ENCODE peak calls at places on chromosomes 7 and 10, in five cellular contexts. One of them, this sample, is unnamed.
A peak's percentile ranks its signal among the peaks of the same experiment; 100 is the strongest.

GRCh38 chr7:136023134-136023869 is 46.1 kb upstream of the MTPN start:
- DNase-seq in stomach: no peak
- DNase-seq in PC-9: no peak
- DNase-seq in RWPE2: no peak
- DNase-seq in cardiac muscle cell: no peak
- DNase-seq in this sample: no peak

GRCh38 chr7:67429735-67430134 is 433.1 kb downstream of the TYW1 start:
- DNase-seq in stomach: no peak
- DNase-seq in PC-9: no peak
- DNase-seq in RWPE2: no peak
- DNase-seq in cardiac muscle cell: no peak
- DNase-seq in this sample: no peak

GRCh38 chr7:87038993-87039716 is 20.3 kb downstream of the ELAPOR2 start:
- DNase-seq in stomach: no peak
- DNase-seq in PC-9: no peak
- DNase-seq in RWPE2: no peak
- DNase-seq in cardiac muscle cell: no peak
- DNase-seq in this sample: no peak

GRCh38 chr10:2950546-2950945 is 116.8 kb upstream of the PFKP start:
- DNase-seq in stomach: no peak
- DNase-seq in PC-9: no peak
- DNase-seq in RWPE2: no peak
- DNase-seq in cardiac muscle cell: no peak
- DNase-seq in this sample: no peak

GRCh38 chr10:81514811-81515210 is 360.2 kb upstream of the NRG3 start:
- DNase-seq in stomach: no peak
- DNase-seq in PC-9: no peak
- DNase-seq in RWPE2: no peak
- DNase-seq in cardiac muscle cell: no peak
- DNase-seq in this sample: no peak

GRCh38 chr10:22570733-22571430 is 143.5 kb downstream of the PIP4K2A start:
- DNase-seq in stomach: no peak
- DNase-seq in PC-9: no peak
- DNase-seq in RWPE2: no peak
- DNase-seq in cardiac muscle cell: no peak
- DNase-seq in this sample: no peak

GRCh38 chr7:151801782-151802468 is 75.0 kb downstream of the PRKAG2 start:
- DNase-seq in stomach: peak; percentile 50
- DNase-seq in PC-9: no peak
- DNase-seq in RWPE2: no peak
- DNase-seq in cardiac muscle cell: no peak
- DNase-seq in this sample: no peak

GRCh38 chr7:105934577-105935185 is 28.4 kb upstream of the CDHR3 start:
- DNase-seq in stomach: peak; percentile 56
- DNase-seq in PC-9: no peak
- DNase-seq in RWPE2: no peak
- DNase-seq in cardiac muscle cell: peak; percentile 72
- DNase-seq in this sample: peak; percentile 80

GRCh38 chr7:92834661-92835139 is 1.7 kb downstream of the CDK6 start:
- DNase-seq in stomach: peak; percentile 41
- DNase-seq in PC-9: no peak
- DNase-seq in RWPE2: peak; percentile 59
- DNase-seq in cardiac muscle cell: peak; percentile 50
- DNase-seq in this sample: no peak

GRCh38 chr7:124399941-124400340 is 365.7 kb downstream of the GPR37 start:
- DNase-seq in stomach: no peak
- DNase-seq in PC-9: no peak
- DNase-seq in RWPE2: no peak
- DNase-seq in cardiac muscle cell: no peak
- DNase-seq in this sample: no peak

GRCh38 chr10:99395750-99396445 is 34.5 kb downstream of the GOT1 start:
- DNase-seq in stomach: no peak
- DNase-seq in PC-9: peak; percentile 86
- DNase-seq in RWPE2: peak; percentile 82
- DNase-seq in cardiac muscle cell: no peak
- DNase-seq in this sample: peak; percentile 72

GRCh38 chr10:48947690-48948418 is 8.2 kb upstream of the LRRC18 start:
- DNase-seq in stomach: no peak
- DNase-seq in PC-9: no peak
- DNase-seq in RWPE2: no peak
- DNase-seq in cardiac muscle cell: no peak
- DNase-seq in this sample: peak; percentile 9

GRCh38 chr7:30914611-30915601 is 3.3 kb downstream of the AQP1 start:
- DNase-seq in stomach: no peak
- DNase-seq in PC-9: peak; percentile 97
- DNase-seq in RWPE2: no peak
- DNase-seq in cardiac muscle cell: peak; percentile 81
- DNase-seq in this sample: peak; percentile 79

GRCh38 chr10:110411047-110411410 is 86.7 kb upstream of the DUSP5 start:
- DNase-seq in stomach: no peak
- DNase-seq in PC-9: peak; percentile 85
- DNase-seq in RWPE2: peak; percentile 79
- DNase-seq in cardiac muscle cell: peak; percentile 83
- DNase-seq in this sample: peak; percentile 45

GRCh38 chr7:2175514-2175913 is 57.2 kb downstream of the MAD1L1 start:
- DNase-seq in stomach: no peak
- DNase-seq in PC-9: peak; percentile 53
- DNase-seq in RWPE2: no peak
- DNase-seq in cardiac muscle cell: peak; percentile 39
- DNase-seq in this sample: peak; percentile 99

GRCh38 chr7:46600340-46600739 is 679.3 kb upstream of the IGFBP3 start:
- DNase-seq in stomach: no peak
- DNase-seq in PC-9: no peak
- DNase-seq in RWPE2: no peak
- DNase-seq in cardiac muscle cell: no peak
- DNase-seq in this sample: peak; percentile 89

GRCh38 chr10:124145109-124145860 is 51.9 kb upstream of the CHST15 start:
- DNase-seq in stomach: peak; percentile 34
- DNase-seq in PC-9: peak; percentile 65
- DNase-seq in RWPE2: no peak
- DNase-seq in cardiac muscle cell: no peak
- DNase-seq in this sample: peak; percentile 58

GRCh38 chr10:44370731-44371248 is 14.1 kb downstream of the CXCL12 start:
- DNase-seq in stomach: no peak
- DNase-seq in PC-9: peak; percentile 35
- DNase-seq in RWPE2: no peak
- DNase-seq in cardiac muscle cell: no peak
- DNase-seq in this sample: no peak

GRCh38 chr10:99917963-99918825 is 91.6 kb downstream of the DNMBP start:
- DNase-seq in stomach: no peak
- DNase-seq in PC-9: no peak
- DNase-seq in RWPE2: no peak
- DNase-seq in cardiac muscle cell: peak; percentile 87
- DNase-seq in this sample: peak; percentile 59

GRCh38 chr7:75971309-75971960 is 23.0 kb downstream of the TMEM120A start:
- DNase-seq in stomach: no peak
- DNase-seq in PC-9: no peak
- DNase-seq in RWPE2: no peak
- DNase-seq in cardiac muscle cell: no peak
- DNase-seq in this sample: no peak

GRCh38 chr7:76037310-76037709 is 10.5 kb downstream of the STYXL1 start:
- DNase-seq in stomach: no peak
- DNase-seq in PC-9: no peak
- DNase-seq in RWPE2: no peak
- DNase-seq in cardiac muscle cell: no peak
- DNase-seq in this sample: peak; percentile 97

GRCh38 chr10:13683017-13683416 is 96.3 kb downstream of the PRPF18 start:
- DNase-seq in stomach: no peak
- DNase-seq in PC-9: no peak
- DNase-seq in RWPE2: no peak
- DNase-seq in cardiac muscle cell: no peak
- DNase-seq in this sample: no peak

GRCh38 chr10:117562220-117562619 is 19.7 kb downstream of the EMX2 start:
- DNase-seq in stomach: no peak
- DNase-seq in PC-9: no peak
- DNase-seq in RWPE2: no peak
- DNase-seq in cardiac muscle cell: no peak
- DNase-seq in this sample: no peak

GRCh38 chr7:139829654-139830130 is 628 bp downstream of the TBXAS1 start:
- DNase-seq in stomach: no peak
- DNase-seq in PC-9: no peak
- DNase-seq in RWPE2: no peak
- DNase-seq in cardiac muscle cell: no peak
- DNase-seq in this sample: no peak

GRCh38 chr10:71398991-71399375 is 2.3 kb downstream of the CDH23 start:
- DNase-seq in stomach: no peak
- DNase-seq in PC-9: no peak
- DNase-seq in RWPE2: no peak
- DNase-seq in cardiac muscle cell: no peak
- DNase-seq in this sample: no peak

GRCh38 chr10:108812906-108813305 is 1110.4 kb downstream of the XPNPEP1 start:
- DNase-seq in stomach: no peak
- DNase-seq in PC-9: no peak
- DNase-seq in RWPE2: no peak
- DNase-seq in cardiac muscle cell: no peak
- DNase-seq in this sample: no peak

GRCh38 chr10:78436223-78436575 is 402.5 kb downstream of the RPS24 start:
- DNase-seq in stomach: no peak
- DNase-seq in PC-9: no peak
- DNase-seq in RWPE2: no peak
- DNase-seq in cardiac muscle cell: peak; percentile 59
- DNase-seq in this sample: no peak

GRCh38 chr7:155759740-155760430 is 52.4 kb downstream of the SHH start:
- DNase-seq in stomach: no peak
- DNase-seq in PC-9: no peak
- DNase-seq in RWPE2: no peak
- DNase-seq in cardiac muscle cell: no peak
- DNase-seq in this sample: no peak
- H3K4me3 ChIP-seq in stomach: no peak overlapping the region
- H3K4me3 ChIP-seq in PC-9: no peak overlapping the region
- H3K4me3 ChIP-seq in RWPE2: no peak overlapping the region
- H3K4me3 ChIP-seq in cardiac muscle cell: no peak overlapping the region
- H3K4me3 ChIP-seq in this sample: no peak overlapping the region

DNA sequence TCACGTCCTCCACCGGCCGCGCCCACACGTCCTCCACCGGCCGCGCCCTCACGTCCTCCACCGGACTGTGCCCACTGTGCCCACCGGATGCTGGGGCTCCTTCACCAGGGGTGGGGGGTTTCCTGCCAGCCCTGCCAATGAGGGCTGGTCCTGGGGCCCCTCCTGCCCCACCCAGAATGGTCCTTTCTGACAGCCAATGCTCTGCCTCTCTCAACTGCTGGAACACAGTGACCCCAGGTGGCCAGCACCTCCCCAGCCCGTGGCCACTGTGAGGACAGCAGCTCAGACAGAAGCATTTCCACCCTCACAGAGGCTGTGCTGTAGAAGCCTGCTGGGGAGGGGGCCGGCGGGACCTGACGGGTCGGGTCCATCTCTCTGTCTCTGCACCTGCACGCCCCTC is 90.1 kb upstream of the DNAAF5 start:
- DNase-seq in stomach: peak; percentile 59
- DNase-seq in PC-9: no peak
- DNase-seq in RWPE2: no peak
- DNase-seq in cardiac muscle cell: peak; percentile 7
- DNase-seq in this sample: no peak
- TF ChIP-seq CTCF in stomach: peak; percentile 32
- TF ChIP-seq CTCF in PC-9: no peak
- TF ChIP-seq CTCF in RWPE2: peak; percentile 8
- TF ChIP-seq CTCF in cardiac muscle cell: peak; percentile 57
- TF ChIP-seq CTCF in this sample: no peak

DNA sequence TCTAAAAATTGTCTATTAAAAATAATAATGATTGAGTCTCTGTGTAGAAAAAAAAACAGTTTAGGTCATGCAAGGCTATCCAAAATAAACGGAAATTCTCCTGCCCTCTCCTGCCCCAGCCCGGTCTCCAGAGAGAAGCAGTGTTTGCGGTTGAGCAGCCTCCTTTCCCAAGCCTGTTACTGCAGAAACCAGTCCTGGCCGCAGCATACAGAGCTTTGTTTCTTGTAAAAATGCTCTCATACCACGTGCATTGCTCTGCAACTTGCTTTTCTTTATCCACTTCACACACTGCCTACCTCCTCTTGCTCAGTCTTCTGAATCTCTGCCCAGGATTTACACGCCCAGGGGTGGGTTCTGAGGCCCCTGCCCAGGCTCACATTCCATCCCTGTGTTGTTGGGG is 34.4 kb upstream of the CUL1 start:
- DNase-seq in stomach: no peak
- DNase-seq in PC-9: no peak
- DNase-seq in RWPE2: no peak
- DNase-seq in cardiac muscle cell: no peak
- DNase-seq in this sample: peak; percentile 64
- H3K4me3 ChIP-seq in stomach: no peak overlapping the region
- H3K4me3 ChIP-seq in PC-9: no peak overlapping the region
- H3K4me3 ChIP-seq in RWPE2: no peak overlapping the region
- H3K4me3 ChIP-seq in cardiac muscle cell: no peak overlapping the region
- H3K4me3 ChIP-seq in this sample: no peak overlapping the region

GRCh38 chr7:19984231-19984632 is 210.8 kb upstream of the TMEM196 start:
- DNase-seq in stomach: no peak
- DNase-seq in PC-9: no peak
- DNase-seq in RWPE2: no peak
- DNase-seq in cardiac muscle cell: no peak
- DNase-seq in this sample: no peak

GRCh38 chr7:19988860-19989259 is 215.4 kb upstream of the TMEM196 start:
- DNase-seq in stomach: no peak
- DNase-seq in PC-9: no peak
- DNase-seq in RWPE2: no peak
- DNase-seq in cardiac muscle cell: no peak
- DNase-seq in this sample: no peak

DNA sequence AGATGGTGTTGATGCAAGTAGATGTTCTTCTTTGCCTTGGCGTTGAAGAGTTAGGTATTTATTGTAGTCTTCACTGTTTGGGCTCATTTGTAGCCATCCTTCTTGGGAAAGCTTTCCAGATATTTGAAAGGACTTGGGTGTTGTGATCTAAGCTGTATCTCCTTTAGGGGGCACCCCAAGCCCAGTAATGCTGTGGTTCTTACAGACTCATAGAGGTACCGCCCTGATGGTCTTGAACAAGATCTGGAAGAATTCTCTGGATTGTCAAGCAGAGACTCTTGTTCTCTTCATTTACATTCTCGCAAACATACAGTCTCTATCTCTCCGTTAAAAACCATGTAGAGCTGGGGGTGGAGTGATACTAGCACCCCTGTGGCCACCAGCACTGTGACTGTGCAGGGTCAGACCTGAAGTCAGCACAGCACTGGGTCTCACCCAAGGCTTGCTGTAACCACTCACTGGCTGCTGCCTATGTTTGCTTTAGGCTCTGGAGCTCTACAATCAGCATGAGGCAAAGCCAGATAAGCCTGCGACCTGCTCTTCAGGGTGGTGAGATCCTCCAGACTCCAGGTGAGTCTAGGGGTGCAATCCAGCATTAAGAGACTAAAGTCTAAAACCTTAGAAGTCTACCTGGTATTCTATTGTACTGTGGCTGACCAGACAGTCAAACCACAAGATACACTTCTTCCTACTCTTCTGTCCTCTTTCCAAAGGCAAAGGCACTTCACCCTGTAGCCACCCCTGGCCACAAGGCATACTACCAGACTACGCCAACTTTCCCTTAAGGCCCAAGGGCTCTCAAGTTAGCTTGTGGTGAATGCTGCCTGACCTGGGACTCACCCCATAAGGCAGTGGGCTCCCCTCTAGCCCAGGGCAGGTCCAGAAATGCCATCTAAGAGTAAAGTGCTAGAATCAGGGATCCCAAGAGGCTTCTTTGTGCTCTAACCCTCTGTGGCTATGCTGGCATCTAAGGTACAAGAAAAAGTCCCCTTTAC is 209.7 kb upstream of the TMEM196 start:
- DNase-seq in stomach: no peak
- DNase-seq in PC-9: peak; percentile 44
- DNase-seq in RWPE2: no peak
- DNase-seq in cardiac muscle cell: peak; percentile 58
- DNase-seq in this sample: peak; percentile 79
- TF ChIP-seq CTCF in stomach: peak; percentile 8
- TF ChIP-seq CTCF in PC-9: peak; percentile 53
- TF ChIP-seq CTCF in RWPE2: peak; percentile 37
- TF ChIP-seq CTCF in cardiac muscle cell: peak; percentile 48
- TF ChIP-seq CTCF in this sample: peak; percentile 54

This sample was measured in fibroblast of mammary gland.